ENCODE peak calls at places on chromosomes 4 and X, in seven cellular contexts. K, F, H, A, I, P and O are unnamed samples. For H3K9me3, the result is how much of the 10 kb centered on the place peaks cover.

GRCh38 chr4:14871676-14872430 is 130.4 kb upstream of the CPEB2 start:
- DNase-seq in A (peak), K (no peak), P (no peak), H (no peak), I (no peak), F (no peak), O (peak)

GRCh38 chrX:20500171-20500865 is 233.6 kb upstream of the RPS6KA3 start:
- DNase-seq in H (no peak), K (no peak), I (no peak), F (no peak), P (no peak), A (no peak), O (no peak)

GRCh38 chrX:87578978-87579377 is 61.4 kb downstream of the KLHL4 start:
- DNase-seq in F (no peak), P (no peak), H (no peak), A (no peak), I (no peak), K (no peak), O (no peak)

GRCh38 chr4:168886361-168886760 is 123.7 kb downstream of the CBR4 start:
- DNase-seq in H (no peak), A (no peak), K (no peak), F (no peak), I (no peak), P (no peak), O (peak)

GRCh38 chr4:860561-860960 is 34.6 kb upstream of the CPLX1 start:
- DNase-seq in A (no peak), I (no peak), F (no peak), H (no peak), P (no peak), K (no peak), O (no peak)

GRCh38 chr4:92050875-92051274 is 252.9 kb upstream of the GRID2 start:
- DNase-seq in F (peak), P (no peak), K (no peak), I (no peak), H (no peak), A (no peak), O (no peak)

GRCh38 chr4:149512489-149512888 is 303.2 kb downstream of the IQCM start:
- DNase-seq in P (no peak), A (no peak), F (no peak), I (no peak), H (no peak), K (no peak), O (no peak)

GRCh38 chr4:100936676-100937390 is 410.5 kb downstream of the PPP3CA start:
- DNase-seq in A (no peak), F (no peak), K (no peak), I (no peak), H (no peak), P (peak), O (no peak)

GRCh38 chr4:165175879-165176278 is 31.5 kb upstream of the KLHL2 start:
- DNase-seq in H (no peak), F (no peak), K (no peak), P (no peak), I (no peak), A (peak), O (no peak)

GRCh38 chr4:1008840-1009646 is 2.4 kb upstream of the FGFRL1 start:
- DNase-seq in K (peak), A (peak), P (no peak), F (peak), I (no peak), H (no peak), O (no peak)

GRCh38 chrX:133053854-133054565 is 42.9 kb downstream of the USP26 start:
- DNase-seq in F (no peak), H (no peak), I (no peak), K (no peak), A (no peak), P (no peak), O (no peak)

GRCh38 chr4:183261953-183262775 is 57.9 kb downstream of the CLDN22 start:
- DNase-seq in I (peak), H (peak), K (peak), A (peak), P (peak), F (peak), O (peak)

GRCh38 chr4:6346373-6347110 is 76.9 kb downstream of the WFS1 start:
- DNase-seq in A (no peak), P (no peak), H (no peak), I (no peak), F (no peak), K (no peak), O (no peak)

GRCh38 chrX:10971759-10972158 is 139.4 kb upstream of the HCCS start:
- DNase-seq in I (no peak), H (no peak), P (peak), A (no peak), F (no peak), K (no peak), O (no peak)

GRCh38 chr4:153759407-153760226 is at the start of gene RNF175:
- DNase-seq in P (peak), K (no peak), H (no peak), A (no peak), F (no peak), I (peak), O (peak)

GRCh38 chrX:96394566-96394965 is 290.1 kb upstream of the DIAPH2 start:
- DNase-seq in F (no peak), A (no peak), K (no peak), P (no peak), I (no peak), H (no peak), O (peak)

GRCh38 chr4:24076811-24077210 is 187.0 kb upstream of the PPARGC1A start:
- DNase-seq in I (no peak), H (no peak), A (no peak), K (no peak), F (no peak), P (no peak), O (no peak)

GRCh38 chr4:170750519-170750918 is 660.8 kb upstream of the AADAT start:
- DNase-seq in P (no peak), A (no peak), I (peak), F (no peak), K (no peak), H (no peak), O (no peak)

GRCh38 chrX:48576108-48576507 is 1.8 kb downstream of the RBM3 start:
- DNase-seq in F (no peak), P (no peak), A (no peak), K (no peak), I (no peak), H (no peak), O (no peak)

GRCh38 chr4:186946682-186947294 is 223.1 kb upstream of the FAT1 start:
- DNase-seq in P (peak), A (no peak), I (peak), K (no peak), H (no peak), F (no peak), O (peak)

GRCh38 chr4:180698550-180698949 is 1544.7 kb upstream of the TENM3 start:
- DNase-seq in I (no peak), H (no peak), K (no peak), P (no peak), A (no peak), F (no peak), O (no peak)

GRCh38 chr4:121139533-121140222 is 24.4 kb downstream of the TNIP3 start:
- DNase-seq in I (no peak), H (no peak), A (no peak), F (no peak), K (no peak), P (no peak), O (no peak)

GRCh38 chr4:88745175-88745574 is 47.5 kb upstream of the NAP1L5 start:
- DNase-seq in H (no peak), F (no peak), A (no peak), K (no peak), I (no peak), P (no peak), O (no peak)

GRCh38 chr4:169305651-169306050 is 34.9 kb upstream of the SH3RF1 start:
- DNase-seq in I (no peak), A (no peak), K (no peak), F (no peak), P (no peak), H (no peak), O (no peak)

GRCh38 chr4:91325495-91325894 is 978.3 kb upstream of the GRID2 start:
- DNase-seq in K (no peak), F (no peak), H (no peak), P (peak), A (peak), I (peak), O (peak)

GRCh38 chr4:184329235-184330007 is 111.7 kb upstream of the ENPP6 start:
- DNase-seq in H (peak), I (no peak), F (no peak), A (peak), K (no peak), P (no peak), O (no peak)

GRCh38 chrX:866441-866990 is 235.9 kb downstream of the SHOX start:
- DNase-seq in I (no peak), A (no peak), K (no peak), P (no peak), H (no peak), F (no peak), O (no peak)
- H3K9me3 ChIP-seq in I (under half), A (under half), K (under half), P (under half), H (under half), F (under half), O (under half)

DNA sequence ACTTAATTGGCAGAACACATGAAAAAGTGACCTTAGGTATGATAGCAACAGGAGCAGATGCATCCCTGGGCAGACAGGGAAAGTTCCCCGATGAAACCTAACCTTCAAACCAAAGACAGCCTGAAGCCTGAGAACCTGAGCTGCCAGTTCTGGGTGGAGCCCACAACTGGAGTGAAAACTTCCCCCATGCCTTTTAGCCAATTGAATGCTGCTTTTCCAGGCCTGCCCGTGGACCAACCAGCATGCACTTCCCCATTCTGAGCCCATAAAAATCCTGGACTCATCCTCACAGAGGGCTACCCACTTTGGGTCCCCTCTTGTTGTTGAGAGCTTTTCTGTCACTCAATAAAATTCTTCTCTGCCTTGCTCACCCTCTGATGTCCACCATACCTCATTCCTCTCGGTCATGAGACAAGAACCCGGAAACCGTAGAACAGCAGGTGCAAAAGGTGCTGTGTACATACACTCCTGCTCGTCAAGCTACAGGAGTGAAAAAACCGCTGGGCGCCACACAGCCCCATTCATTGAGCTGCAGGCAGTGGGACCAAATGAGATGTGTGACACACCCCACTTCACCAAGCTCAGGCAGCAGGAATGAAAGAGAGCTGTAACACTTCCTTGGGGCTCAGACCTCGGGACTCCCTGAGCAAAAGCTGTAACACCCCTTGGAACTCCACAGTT is 13.9 kb upstream of the SLC7A11 start:
- DNase-seq in K (no peak), I (no peak), F (no peak), P (no peak), H (no peak), A (no peak), O (no peak)
- H3K4me3 ChIP-seq in K (no peak), I (no peak), F (no peak), P (no peak), H (no peak), A (no peak), O (no peak)

GRCh38 chr4:189869236-189869635 is 71.4 kb upstream of the FRG1 start:
- DNase-seq in I (no peak), H (no peak), F (no peak), K (no peak), A (no peak), P (no peak), O (no peak)
- H3K9me3 ChIP-seq in I (under half), H (under half), F (under half), K (under half), A (under half), P (under half), O (under half)

DNA sequence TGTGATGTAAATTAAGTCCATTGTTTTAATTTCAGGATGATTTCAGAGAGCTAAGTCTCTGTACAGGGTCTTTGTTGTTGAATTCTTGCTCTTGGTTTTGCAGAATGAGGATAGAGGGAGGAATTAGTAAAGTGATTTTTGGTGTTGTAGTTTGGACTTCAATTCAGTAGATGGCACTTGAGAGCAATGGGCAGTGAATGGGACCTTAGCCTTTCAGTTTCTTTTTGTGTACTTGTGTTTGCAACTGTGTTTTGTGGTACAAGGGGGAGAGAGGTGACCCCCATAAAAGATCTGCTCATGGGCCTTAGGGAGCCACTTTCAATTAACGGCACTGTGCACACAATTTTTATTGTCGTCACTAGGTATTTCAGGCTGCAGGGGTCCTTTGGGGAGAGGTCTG is 340.0 kb downstream of the DCAF12L2 start:
- DNase-seq in K (no peak), F (no peak), A (no peak), I (no peak), P (peak), H (no peak), O (no peak)
- H3K4me3 ChIP-seq in K (no peak), F (no peak), A (no peak), I (no peak), P (no peak), H (no peak), O (no peak)

DNA sequence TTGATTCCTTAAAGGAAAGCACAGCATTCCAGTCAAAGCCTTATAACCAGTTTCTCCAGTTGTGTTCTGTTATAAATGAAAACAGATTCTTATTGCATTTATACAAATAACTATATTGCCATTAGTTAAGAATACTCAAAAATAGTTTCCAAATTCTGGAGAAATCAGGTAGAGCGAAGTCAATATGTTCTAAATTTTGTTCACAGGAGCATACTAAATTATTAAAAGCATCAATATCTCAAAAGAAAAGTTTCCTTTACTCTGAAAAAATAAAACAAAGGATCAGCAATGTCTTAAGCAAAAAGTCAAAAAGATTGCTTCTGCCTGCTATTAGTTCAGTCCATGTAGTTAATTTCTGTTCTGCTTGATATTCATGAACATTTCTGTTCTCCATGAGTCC is 39.7 kb downstream of the PGRMC2 start:
- DNase-seq in H (no peak), F (no peak), P (no peak), A (no peak), I (no peak), K (no peak), O (no peak)
- H3K9me3 ChIP-seq in H (under half), F (under half), P (under half), A (under half), I (under half), K (under half), O (under half)

GRCh38 chrX:40103565-40104323 is 6.0 kb upstream of the BCOR start:
- DNase-seq in F (no peak), K (no peak), P (no peak), A (no peak), I (no peak), H (no peak), O (no peak)
- H3K4me3 ChIP-seq in F (no peak), K (no peak), P (no peak), A (no peak), I (no peak), H (no peak), O (no peak)

GRCh38 chr4:124902111-124902510 is 189.6 kb upstream of the ANKRD50 start:
- DNase-seq in A (no peak), P (no peak), I (no peak), H (no peak), F (no peak), K (no peak), O (no peak)
- H3K9me3 ChIP-seq in A (under half), P (under half), I (under half), H (under half), F (under half), K (under half), O (under half)

GRCh38 chr4:73409978-73410588 is 6.0 kb downstream of the ALB start:
- DNase-seq in H (no peak), P (no peak), A (no peak), F (no peak), I (no peak), K (no peak), O (no peak)

GRCh38 chr4:73410916-73411730 is 7.0 kb downstream of the ALB start:
- DNase-seq in H (no peak), A (no peak), F (no peak), I (no peak), P (no peak), K (no peak), O (no peak)

GRCh38 chr4:73409012-73409862 is 5.2 kb downstream of the ALB start:
- DNase-seq in I (no peak), A (no peak), P (no peak), H (no peak), K (no peak), F (no peak), O (no peak)

GRCh38 chr4:73413294-73413755 is 9.2 kb downstream of the ALB start:
- DNase-seq in P (no peak), H (no peak), I (no peak), K (no peak), A (no peak), F (no peak), O (no peak)

DNA sequence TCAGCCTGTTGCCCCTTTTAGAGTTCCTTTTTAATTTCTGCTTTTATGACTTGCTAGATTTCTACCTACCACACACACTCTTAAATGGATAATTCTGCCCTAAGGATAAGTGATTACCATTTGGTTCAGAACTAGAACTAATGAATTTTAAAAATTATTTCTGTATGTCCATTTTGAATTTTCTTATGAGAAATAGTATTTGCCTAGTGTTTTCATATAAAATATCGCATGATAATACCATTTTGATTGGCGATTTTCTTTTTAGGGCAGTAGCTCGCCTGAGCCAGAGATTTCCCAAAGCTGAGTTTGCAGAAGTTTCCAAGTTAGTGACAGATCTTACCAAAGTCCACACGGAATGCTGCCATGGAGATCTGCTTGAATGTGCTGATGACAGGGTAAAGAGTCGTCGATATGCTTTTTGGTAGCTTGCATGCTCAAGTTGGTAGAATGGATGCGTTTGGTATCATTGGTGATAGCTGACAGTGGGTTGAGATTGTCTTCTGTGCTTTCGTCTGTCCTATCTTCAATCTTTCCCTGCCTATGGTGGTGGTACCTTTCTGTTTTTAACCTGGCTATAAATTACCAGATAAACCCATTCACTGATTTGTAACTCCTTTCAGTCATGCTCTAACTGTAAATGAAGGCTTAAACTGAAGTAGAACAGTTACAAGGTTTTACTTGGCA is 7.8 kb downstream of the ALB start:
- DNase-seq in I (no peak), A (no peak), K (no peak), P (no peak), H (no peak), F (no peak), O (no peak)
- H3K4me3 ChIP-seq in I (no peak), A (no peak), K (no peak), P (no peak), H (no peak), F (no peak), O (no peak)

DNA sequence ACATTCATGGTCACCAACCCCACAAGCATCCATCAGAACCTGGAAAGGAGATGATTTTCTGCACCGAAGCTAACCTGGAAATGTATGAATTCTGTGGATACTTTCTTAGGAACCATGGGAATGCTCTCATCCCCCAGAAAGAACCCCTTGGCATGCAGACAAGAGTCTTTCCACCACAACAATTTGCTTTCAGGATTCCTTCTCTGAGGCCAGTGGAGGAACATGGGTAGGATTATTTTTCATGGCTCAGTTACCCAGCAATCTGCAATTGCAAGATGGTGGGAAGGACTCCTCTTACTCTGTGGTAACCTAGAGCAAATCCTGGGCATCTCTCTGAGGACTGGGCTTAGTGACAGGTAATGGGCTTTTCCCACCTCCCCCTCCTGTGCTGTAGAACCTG is 131.9 kb upstream of the MSX1 start:
- DNase-seq in I (no peak), F (no peak), H (no peak), A (no peak), P (no peak), K (no peak), O (no peak)
- H3K9me3 ChIP-seq in I (under half), F (under half), H (under half), A (under half), P (under half), K (under half), O (under half)

GRCh38 chrX:55109304-55109703 is 20.5 kb downstream of the PAGE2 start:
- DNase-seq in F (no peak), I (no peak), K (no peak), P (no peak), H (no peak), A (no peak), O (no peak)
- H3K4me3 ChIP-seq in F (no peak), I (no peak), K (no peak), P (no peak), H (no peak), A (no peak), O (no peak)